ENCODE peak calls at places on chromosome 14, in five cellular contexts. M is K562, Q is A549, V is HepG2, H is GM12878. S is an unnamed sample.

GRCh38 chr14:32607399-32607798 is 278.3 kb downstream of the AKAP6 start:
- DNase-seq in V (no peak), H (no peak), M (no peak), Q (no peak), S (no peak)

GRCh38 chr14:75247286-75247922 is 31.2 kb upstream of the FOS start:
- DNase-seq in M (no peak), Q (no peak), H (peak), V (peak), S (no peak)

GRCh38 chr14:51612449-51612848 is 39.3 kb upstream of the FRMD6 start:
- DNase-seq in M (no peak), V (no peak), H (no peak), Q (no peak), S (no peak)

GRCh38 chr14:26872930-26873470 is 275.2 kb upstream of the NOVA1 start:
- DNase-seq in V (no peak), H (no peak), M (peak), Q (no peak), S (no peak)

GRCh38 chr14:60654303-60654925 is 5.1 kb upstream of the SIX1 start:
- DNase-seq in H (no peak), M (no peak), Q (no peak), V (no peak), S (no peak)

GRCh38 chr14:87066221-87066817 is 926.7 kb downstream of the GALC start:
- DNase-seq in H (no peak), Q (no peak), V (peak), M (no peak), S (peak)

GRCh38 chr14:63664143-63664460 is 22.4 kb upstream of the WDR89 start:
- DNase-seq in Q (no peak), V (peak), H (no peak), M (no peak), S (no peak)

GRCh38 chr14:24851837-24852236 is 198.1 kb downstream of the STXBP6 start:
- DNase-seq in M (no peak), V (no peak), Q (no peak), H (no peak), S (no peak)

GRCh38 chr14:95452176-95452889 is 64.1 kb downstream of the SYNE3 start:
- DNase-seq in V (peak), M (peak), H (no peak), Q (peak), S (peak)

GRCh38 chr14:25006961-25007795 is 42.8 kb downstream of the STXBP6 start:
- DNase-seq in V (peak), M (no peak), Q (peak), H (no peak), S (no peak)

GRCh38 chr14:59583755-59584154 is 7.1 kb upstream of the CCDC175 start:
- DNase-seq in V (no peak), Q (peak), M (no peak), H (no peak), S (peak)

GRCh38 chr14:96125536-96125935 is 79.1 kb upstream of the BDKRB2 start:
- DNase-seq in H (no peak), V (no peak), M (no peak), Q (no peak), S (no peak)

GRCh38 chr14:68649461-68650189 is 143.2 kb downstream of the ZFP36L1 start:
- DNase-seq in V (no peak), Q (no peak), M (no peak), H (no peak), S (no peak)

GRCh38 chr14:103151270-103151933 is 28.1 kb downstream of the TNFAIP2 start:
- DNase-seq in Q (no peak), V (no peak), M (no peak), H (no peak), S (no peak)

GRCh38 chr14:92986254-92987147 is 63.6 kb downstream of the CHGA start:
- DNase-seq in Q (peak), V (peak), H (no peak), M (no peak), S (no peak)

GRCh38 chr14:64539186-64539552 is 1.4 kb upstream of the HSPA2 start:
- DNase-seq in M (no peak), V (no peak), Q (peak), H (no peak), S (peak)

GRCh38 chr14:88289996-88290395 is 33.1 kb downstream of the KCNK10 start:
- DNase-seq in Q (no peak), H (no peak), M (no peak), V (no peak), S (no peak)

GRCh38 chr14:91403069-91403600 is 14.5 kb downstream of the CCDC88C start:
- DNase-seq in V (no peak), H (no peak), M (no peak), Q (no peak), S (peak)

GRCh38 chr14:28141662-28142061 is 624.9 kb upstream of the FOXG1 start:
- DNase-seq in V (no peak), Q (no peak), M (no peak), H (no peak), S (no peak)

GRCh38 chr14:67674480-67675218 is at the start of gene VTI1B:
- DNase-seq in V (peak), H (no peak), Q (peak), M (peak), S (peak)

GRCh38 chr14:74596747-74597456 is 15.1 kb downstream of the LTBP2 start:
- DNase-seq in Q (no peak), V (no peak), H (no peak), M (no peak), S (no peak)

GRCh38 chr14:21070083-21070609 is at the start of gene ARHGEF40:
- DNase-seq in V (no peak), H (no peak), Q (no peak), M (peak), S (peak)

GRCh38 chr14:77325746-77326094 is 4.9 kb downstream of the GSTZ1 start:
- DNase-seq in M (no peak), H (no peak), V (peak), Q (peak), S (no peak)

GRCh38 chr14:37145395-37145794 is 27.0 kb downstream of the SLC25A21 start:
- DNase-seq in V (no peak), M (no peak), H (no peak), Q (no peak), S (no peak)

GRCh38 chr14:104119119-104119699 is 19.2 kb upstream of the KIF26A start:
- DNase-seq in Q (no peak), H (no peak), M (no peak), V (no peak), S (no peak)

GRCh38 chr14:101475468-101476257 is 85.6 kb upstream of the DIO3 start:
- DNase-seq in H (no peak), V (peak), Q (peak), M (no peak), S (no peak)

GRCh38 chr14:21257395-21258193 is 11.6 kb downstream of the HNRNPC start:
- DNase-seq in Q (no peak), H (no peak), V (no peak), M (no peak), S (no peak)

GRCh38 chr14:56100556-56100955 is 17.7 kb upstream of the PELI2 start:
- DNase-seq in H (no peak), V (no peak), M (no peak), Q (no peak), S (no peak)

GRCh38 chr14:89123851-89124250 is 293.2 kb downstream of the FOXN3 start:
- DNase-seq in Q (no peak), M (no peak), V (no peak), H (no peak), S (no peak)

GRCh38 chr14:99731536-99732435 is 47.7 kb downstream of the CYP46A1 start:
- DNase-seq in H (no peak), V (no peak), M (no peak), Q (no peak), S (no peak)
- TF ChIP-seq JUNB in H (no peak), V (no peak), M (no peak), Q (no peak), S (no peak)

DNA sequence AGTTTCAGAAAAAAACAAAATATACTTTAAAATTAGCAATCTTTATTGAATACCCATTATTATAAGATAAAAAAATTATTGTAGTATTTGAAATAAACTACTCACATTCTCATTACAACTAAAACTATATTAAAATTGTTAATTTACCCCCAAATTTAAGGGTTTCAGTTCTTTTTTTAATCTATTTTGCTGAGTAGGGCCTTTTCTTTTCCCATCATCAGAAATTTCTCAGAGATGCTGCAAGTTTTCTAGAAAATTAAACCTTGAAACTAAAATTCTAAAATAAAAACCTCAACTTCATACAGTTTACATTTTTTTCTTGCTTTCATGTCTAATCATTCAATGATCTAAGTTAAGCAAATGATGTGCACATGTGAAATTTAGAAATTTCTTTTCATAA is 10.1 kb downstream of the ARMH4 start:
- DNase-seq in Q (no peak), M (no peak), H (no peak), V (no peak), S (no peak)
- TF ChIP-seq JUNB in Q (no peak), M (no peak), H (no peak), V (no peak), S (no peak)

DNA sequence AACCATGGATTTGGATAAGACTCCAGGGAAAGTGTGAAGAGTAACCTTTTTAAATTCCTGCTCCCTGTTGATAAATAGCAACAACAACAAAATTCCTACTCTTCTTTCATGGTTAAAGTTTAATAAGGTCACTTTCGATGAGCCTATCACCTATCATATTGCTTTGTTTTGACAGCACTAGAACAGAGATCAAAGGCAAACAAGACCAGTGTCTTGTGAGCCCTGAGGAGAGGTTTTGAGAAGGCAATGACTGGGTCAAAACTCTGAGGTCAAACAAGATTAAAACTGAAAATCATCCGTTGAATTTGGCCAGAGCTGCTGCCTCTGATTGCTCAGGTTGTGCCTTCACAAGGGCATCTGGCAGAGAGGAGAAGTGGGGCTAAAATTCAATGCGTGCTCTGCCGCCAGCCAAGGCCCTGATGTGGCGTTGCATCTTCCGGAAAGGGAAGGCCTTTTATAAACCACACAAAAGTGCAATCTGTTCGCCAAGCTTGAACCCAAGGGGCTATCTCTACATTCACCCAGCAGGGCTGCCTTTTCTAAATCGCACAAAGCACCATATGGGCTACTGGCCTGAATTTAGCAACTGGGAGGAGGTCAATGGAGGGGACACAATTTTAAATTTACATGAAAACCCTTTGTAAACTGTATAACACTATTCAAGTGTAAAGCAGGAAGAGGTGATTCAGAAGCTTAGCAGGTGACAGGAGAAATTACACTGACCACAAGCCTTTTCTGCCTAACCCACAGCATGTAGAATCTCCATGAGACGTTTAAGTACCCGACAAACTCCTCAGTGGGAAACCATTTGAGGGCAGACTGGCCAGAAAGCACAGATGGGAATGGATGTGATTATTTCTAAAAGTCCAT is 140.8 kb downstream of the DAD1 start:
- DNase-seq in V (no peak), Q (no peak), M (no peak), H (no peak), S (no peak)
- TF ChIP-seq JUNB in V (no peak), Q (no peak), M (no peak), H (peak), S (no peak)

GRCh38 chr14:62077676-62078261 is 315.5 kb downstream of the SNAPC1 start:
- DNase-seq in Q (no peak), V (no peak), H (peak), M (no peak), S (no peak)
- TF ChIP-seq JUNB in Q (no peak), V (no peak), H (no peak), M (no peak), S (no peak)

DNA sequence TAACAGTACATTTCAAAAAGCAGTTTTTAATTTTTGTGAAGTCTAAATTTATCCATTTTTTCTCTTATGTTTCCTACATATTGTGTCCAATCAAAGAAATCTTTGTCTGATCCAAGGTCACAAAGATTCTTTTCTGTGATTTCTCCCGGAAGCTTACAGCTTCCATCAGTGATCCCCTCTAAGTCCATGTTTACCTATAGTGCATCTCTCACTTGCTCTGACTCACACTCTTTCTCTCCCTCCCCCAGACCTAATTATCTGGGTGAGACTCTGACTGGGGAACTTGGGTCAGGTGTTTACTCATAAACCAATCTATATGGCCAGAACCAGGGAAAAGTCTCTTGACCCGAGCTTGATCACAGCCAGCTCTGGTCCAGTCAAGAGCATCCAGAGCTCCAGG is 224.4 kb downstream of the SPTSSA start:
- DNase-seq in Q (no peak), V (peak), M (no peak), H (no peak), S (no peak)
- TF ChIP-seq JUNB in Q (no peak), V (no peak), M (no peak), H (no peak), S (no peak)

GRCh38 chr14:35351897-35352273 is 52.7 kb downstream of the NFKBIA start:
- DNase-seq in M (no peak), Q (no peak), H (no peak), V (no peak), S (no peak)
- TF ChIP-seq JUNB in M (no peak), Q (no peak), H (no peak), V (no peak), S (no peak)

GRCh38 chr14:50575769-50576168 is 15.8 kb downstream of the ATL1 start:
- DNase-seq in V (no peak), M (no peak), Q (no peak), H (no peak), S (no peak)

GRCh38 chr14:50573862-50574261 is 13.9 kb downstream of the ATL1 start:
- DNase-seq in Q (no peak), M (no peak), V (no peak), H (no peak), S (no peak)

DNA sequence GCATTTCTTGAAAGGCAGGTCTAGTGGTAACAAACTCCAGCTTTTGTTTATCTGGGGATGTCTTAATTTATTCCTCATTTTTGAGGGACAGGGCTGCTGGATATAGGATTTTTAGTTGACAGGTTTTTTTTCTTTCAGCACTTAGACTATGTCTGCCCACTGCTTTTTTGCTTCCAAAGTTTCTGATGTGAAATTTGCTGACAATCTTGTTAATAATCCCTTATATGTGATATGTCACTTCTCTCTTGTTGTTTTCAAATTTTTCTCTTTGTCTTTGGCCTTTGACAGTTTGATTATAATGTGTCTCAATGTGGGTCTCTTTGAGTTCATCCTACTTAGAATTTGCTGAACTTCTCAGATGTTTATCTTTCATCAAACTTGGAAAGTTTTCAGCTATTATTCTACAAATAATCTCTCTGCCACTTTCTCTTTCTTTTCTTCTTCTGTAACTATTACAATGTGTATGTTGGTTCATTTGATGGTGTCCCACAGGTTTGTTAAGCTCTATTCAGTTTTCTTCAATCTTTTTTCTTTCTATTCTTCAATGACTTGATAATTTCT is 9.8 kb downstream of the ATL1 start:
- DNase-seq in V (no peak), M (no peak), Q (no peak), H (no peak), S (no peak)
- TF ChIP-seq JUNB in V (no peak), M (no peak), Q (no peak), H (no peak), S (no peak)

GRCh38 chr14:99872786-99873440 is 79.7 kb downstream of the EML1 start:
- DNase-seq in Q (no peak), V (no peak), H (no peak), M (no peak), S (peak)

GRCh38 chr14:99871771-99872170 is 78.6 kb downstream of the EML1 start:
- DNase-seq in M (no peak), H (no peak), V (no peak), Q (no peak), S (no peak)

GRCh38 chr14:99875421-99875820 is 82.2 kb downstream of the EML1 start:
- DNase-seq in M (no peak), Q (no peak), V (no peak), H (no peak), S (no peak)

GRCh38 chr14:99876406-99876805 is 83.2 kb downstream of the EML1 start:
- DNase-seq in Q (no peak), M (no peak), V (no peak), H (no peak), S (no peak)

DNA sequence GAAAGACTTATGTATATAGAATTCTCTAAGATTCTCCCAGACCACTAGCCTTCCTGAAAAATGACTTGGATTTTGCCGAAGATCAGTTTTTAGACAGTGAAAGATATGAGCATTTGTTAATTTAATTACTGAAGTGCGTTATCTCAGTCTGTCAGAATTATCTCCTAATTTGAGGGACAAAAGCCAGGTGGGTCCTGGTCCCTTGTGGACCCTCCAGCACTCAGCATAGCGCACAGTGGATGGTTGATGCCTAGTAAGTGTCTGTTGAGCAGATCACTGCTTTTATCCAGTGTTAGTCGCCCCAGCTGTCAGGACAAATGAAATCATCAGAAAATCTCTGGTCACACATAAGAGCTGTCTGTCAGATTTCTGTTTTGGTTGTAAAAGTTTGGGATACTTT is 80.4 kb downstream of the EML1 start:
- DNase-seq in Q (no peak), H (no peak), M (no peak), V (no peak), S (no peak)
- TF ChIP-seq JUNB in Q (no peak), H (no peak), M (no peak), V (no peak), S (no peak)